ENCODE peak calls at places on chromosomes 3 and 15, in six cellular contexts. Y is heart left ventricle, B is right cardiac atrium, Q is adrenal gland, F is K562, N is stomach. A is an unnamed sample. For H3K27me3, the result is how much of the 10 kb centered on the place peaks cover.

GRCh38 chr3:125213946-125214542 is 1.5 kb upstream of the SLC12A8 start:
- DNase-seq in Y (no peak), B (no peak), Q (no peak), F (no peak), N (no peak), A (no peak)

GRCh38 chr3:157542711-157543485 is 39.7 kb upstream of the VEPH1 start:
- DNase-seq in Y (peak), B (peak), Q (peak), F (no peak), N (peak), A (peak)

GRCh38 chr3:39754549-39754948 is 54.9 kb upstream of the MYRIP start:
- DNase-seq in Y (no peak), B (no peak), Q (no peak), F (no peak), N (no peak), A (no peak)

GRCh38 chr15:65232520-65232919 is 21.2 kb upstream of the CILP start:
- DNase-seq in Y (no peak), B (no peak), Q (no peak), F (no peak), N (no peak), A (no peak)

GRCh38 chr15:57527382-57528091 is 64.2 kb upstream of the MYZAP start:
- DNase-seq in Y (no peak), B (no peak), Q (peak), F (peak), N (no peak), A (peak)

GRCh38 chr3:39707314-39707909 is 102.0 kb upstream of the MYRIP start:
- DNase-seq in Y (no peak), B (no peak), Q (no peak), F (peak), N (no peak), A (peak)

GRCh38 chr3:39361252-39361927 is 21.8 kb upstream of the SLC25A38 start:
- DNase-seq in Y (no peak), B (no peak), Q (no peak), F (no peak), N (no peak), A (peak)

GRCh38 chr3:177781686-177782161 is 584.4 kb upstream of the TBL1XR1 start:
- DNase-seq in Y (peak), B (peak), Q (peak), F (no peak), N (no peak), A (no peak)

GRCh38 chr3:176867681-176868663 is 329.3 kb downstream of the TBL1XR1 start:
- DNase-seq in Y (no peak), B (no peak), Q (no peak), F (no peak), N (peak), A (peak)

DNA sequence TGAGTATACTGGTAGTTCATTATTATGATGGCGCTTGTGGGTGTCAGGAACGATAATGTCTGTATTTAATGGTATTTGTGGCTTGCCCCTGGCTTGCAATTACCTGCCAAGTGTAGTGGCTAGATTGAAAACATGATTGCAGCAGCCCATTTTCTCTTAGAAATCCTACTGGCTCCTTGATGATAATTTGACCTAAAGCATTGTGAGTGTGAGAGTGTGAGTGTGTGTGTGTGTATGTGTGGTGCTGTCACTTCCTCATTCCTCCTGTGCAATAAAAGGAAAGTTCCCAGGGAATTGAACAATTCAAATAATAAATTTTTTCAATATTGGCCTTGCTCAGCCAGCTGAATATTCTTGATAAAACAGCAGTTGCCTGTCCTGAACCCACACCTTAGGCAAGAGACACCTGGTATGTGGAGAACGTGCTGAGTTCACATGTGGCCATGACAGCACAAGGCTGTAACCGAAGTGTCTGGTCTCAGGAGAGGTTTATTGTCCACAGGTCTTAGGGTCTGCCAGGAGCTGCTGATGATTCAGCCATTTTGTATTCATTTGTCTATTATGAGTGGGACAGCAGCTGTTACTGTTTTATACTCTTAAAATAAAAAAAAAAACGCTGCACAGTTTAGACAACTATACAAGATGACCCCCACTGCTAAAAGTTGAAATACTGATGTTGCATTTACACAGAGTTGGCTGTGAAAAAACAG is 193.2 kb downstream of the CD47 start:
- DNase-seq in Y (no peak), B (no peak), Q (no peak), F (no peak), N (no peak), A (no peak)
- H3K27me3 ChIP-seq in Y (under half), B (under half), Q (under half), F (under half), N (under half), A (under half)

GRCh38 chr3:4711680-4711992 is 218.5 kb downstream of the ITPR1 start:
- DNase-seq in Y (no peak), B (no peak), Q (no peak), F (no peak), N (no peak), A (no peak)

GRCh38 chr3:4716731-4717362 is 223.7 kb downstream of the ITPR1 start:
- DNase-seq in Y (no peak), B (no peak), Q (no peak), F (no peak), N (no peak), A (no peak)

GRCh38 chr3:4716231-4716630 is 223.1 kb downstream of the ITPR1 start:
- DNase-seq in Y (no peak), B (no peak), Q (no peak), F (no peak), N (no peak), A (no peak)

GRCh38 chr3:4712109-4712508 is 219.0 kb downstream of the ITPR1 start:
- DNase-seq in Y (no peak), B (no peak), Q (no peak), F (no peak), N (no peak), A (peak)

DNA sequence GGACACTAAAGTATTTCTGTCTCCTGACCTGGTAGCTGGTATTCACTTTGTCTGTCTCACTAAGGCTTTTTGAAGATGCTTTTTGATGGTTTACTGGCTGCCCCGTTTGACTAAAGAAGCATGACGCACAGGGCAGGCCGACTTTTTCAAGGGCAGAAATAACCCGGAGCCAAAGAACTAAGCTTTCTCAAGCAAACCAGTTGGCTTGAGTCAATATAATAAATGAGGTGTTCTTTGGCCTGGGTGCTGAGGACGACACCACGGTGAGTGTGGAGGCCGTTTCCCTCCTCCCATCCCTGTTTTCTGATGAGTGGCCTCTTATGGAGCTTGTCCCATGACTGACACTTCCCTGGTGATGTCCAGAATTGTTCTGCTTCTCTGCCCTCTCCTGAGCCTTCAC is 220.9 kb downstream of the ITPR1 start:
- DNase-seq in Y (no peak), B (no peak), Q (peak), F (no peak), N (no peak), A (no peak)
- H3K27me3 ChIP-seq in Y (under half), B (under half), Q (under half), F (under half), N (under half), A (under half)

GRCh38 chr3:16052964-16053363 is 121.5 kb upstream of the GALNT15 start:
- DNase-seq in Y (no peak), B (no peak), Q (no peak), F (no peak), N (no peak), A (no peak)
- H3K27me3 ChIP-seq in Y (under half), B (under half), Q (under half), F (under half), N (under half), A (under half)

GRCh38 chr15:29207758-29208108 is 61.9 kb downstream of the NSMCE3 start:
- DNase-seq in Y (no peak), B (no peak), Q (no peak), F (no peak), N (no peak), A (no peak)
- H3K27me3 ChIP-seq in Y (under half), B (under half), Q (under half), F (under half), N (under half), A (under half)

GRCh38 chr15:45118996-45119395 is 4.9 kb downstream of the DUOXA2 start:
- DNase-seq in Y (no peak), B (no peak), Q (no peak), F (no peak), N (no peak), A (no peak)

GRCh38 chr15:45121706-45122417 is 7.7 kb downstream of the DUOXA2 start:
- DNase-seq in Y (no peak), B (no peak), Q (no peak), F (no peak), N (no peak), A (peak)

GRCh38 chr15:45122719-45123118 is 7.0 kb downstream of the DUOXA1 start:
- DNase-seq in Y (no peak), B (no peak), Q (no peak), F (no peak), N (no peak), A (no peak)

GRCh38 chr15:45120081-45120972 is 6.2 kb downstream of the DUOXA2 start:
- DNase-seq in Y (no peak), B (no peak), Q (no peak), F (no peak), N (no peak), A (no peak)

GRCh38 chr15:45121020-45121419 is 6.9 kb downstream of the DUOXA2 start:
- DNase-seq in Y (no peak), B (no peak), Q (no peak), F (no peak), N (no peak), A (no peak)
- H3K27me3 ChIP-seq in Y (half or more), B (under half), Q (under half), F (under half), N (under half), A (under half)

A was measured in bronchial epithelial cell.